ENCODE peak calls at places on chromosome 20, in six cellular contexts. One of them, this sample, is unnamed.

GRCh38 chr20:45685896-45686295 is 15.9 kb upstream of the WFDC11 start:
- DNase-seq in NCI-H1417 treated with DMSO at 0.1 percent for 48 hours: no peak
- DNase-seq in small intestine: peak; percentile 10
- DNase-seq in HEK293T: peak; percentile 39
- DNase-seq in CD4-positive, alpha-beta T cell: no peak
- DNase-seq in cardiac muscle cell: no peak
- DNase-seq in this sample: peak; percentile 57

GRCh38 chr20:53738039-53738944 is 144.7 kb upstream of the ZNF217 start:
- DNase-seq in NCI-H1417 treated with DMSO at 0.1 percent for 48 hours: no peak
- DNase-seq in small intestine: peak; percentile 92
- DNase-seq in HEK293T: peak; percentile 67
- DNase-seq in CD4-positive, alpha-beta T cell: no peak
- DNase-seq in cardiac muscle cell: peak; percentile 86
- DNase-seq in this sample: peak; percentile 94

GRCh38 chr20:44642203-44643153 is 9.0 kb downstream of the ADA start:
- DNase-seq in NCI-H1417 treated with DMSO at 0.1 percent for 48 hours: no peak
- DNase-seq in small intestine: peak; percentile 82
- DNase-seq in HEK293T: peak; percentile 44
- DNase-seq in CD4-positive, alpha-beta T cell: no peak
- DNase-seq in cardiac muscle cell: peak; percentile 69
- DNase-seq in this sample: peak; percentile 75

GRCh38 chr20:21503345-21503744 is 10.5 kb downstream of the NKX2-2 start:
- DNase-seq in NCI-H1417 treated with DMSO at 0.1 percent for 48 hours: no peak
- DNase-seq in small intestine: no peak
- DNase-seq in HEK293T: no peak
- DNase-seq in CD4-positive, alpha-beta T cell: no peak
- DNase-seq in cardiac muscle cell: no peak
- DNase-seq in this sample: no peak

GRCh38 chr20:50694379-50695143 is 3.2 kb upstream of the RIPOR3 start:
- DNase-seq in NCI-H1417 treated with DMSO at 0.1 percent for 48 hours: no peak
- DNase-seq in small intestine: no peak
- DNase-seq in HEK293T: no peak
- DNase-seq in CD4-positive, alpha-beta T cell: no peak
- DNase-seq in cardiac muscle cell: no peak
- DNase-seq in this sample: no peak

GRCh38 chr20:57941121-57941522 is 231.3 kb upstream of the PMEPA1 start:
- DNase-seq in NCI-H1417 treated with DMSO at 0.1 percent for 48 hours: no peak
- DNase-seq in small intestine: peak; percentile 48
- DNase-seq in HEK293T: no peak
- DNase-seq in CD4-positive, alpha-beta T cell: no peak
- DNase-seq in cardiac muscle cell: no peak
- DNase-seq in this sample: no peak

GRCh38 chr20:56368351-56369134 is 9.8 kb downstream of the FAM210B start:
- DNase-seq in NCI-H1417 treated with DMSO at 0.1 percent for 48 hours: no peak
- DNase-seq in small intestine: no peak
- DNase-seq in HEK293T: no peak
- DNase-seq in CD4-positive, alpha-beta T cell: no peak
- DNase-seq in cardiac muscle cell: no peak
- DNase-seq in this sample: peak; percentile 27

GRCh38 chr20:36471885-36472642 is 69.3 kb upstream of the MYL9 start:
- DNase-seq in NCI-H1417 treated with DMSO at 0.1 percent for 48 hours: no peak
- DNase-seq in small intestine: no peak
- DNase-seq in HEK293T: no peak
- DNase-seq in CD4-positive, alpha-beta T cell: no peak
- DNase-seq in cardiac muscle cell: no peak
- DNase-seq in this sample: no peak

GRCh38 chr20:32189691-32190607 is 17.6 kb downstream of the PLAGL2 start:
- DNase-seq in NCI-H1417 treated with DMSO at 0.1 percent for 48 hours: no peak
- DNase-seq in small intestine: peak; percentile 39
- DNase-seq in HEK293T: no peak
- DNase-seq in CD4-positive, alpha-beta T cell: peak; percentile 37
- DNase-seq in cardiac muscle cell: peak; percentile 70
- DNase-seq in this sample: peak; percentile 52

GRCh38 chr20:35907017-35907685 is 47.2 kb downstream of the SCAND1 start:
- DNase-seq in NCI-H1417 treated with DMSO at 0.1 percent for 48 hours: no peak
- DNase-seq in small intestine: no peak
- DNase-seq in HEK293T: no peak
- DNase-seq in CD4-positive, alpha-beta T cell: no peak
- DNase-seq in cardiac muscle cell: peak; percentile 7
- DNase-seq in this sample: no peak

GRCh38 chr20:10861619-10862018 is 187.8 kb upstream of the JAG1 start:
- DNase-seq in NCI-H1417 treated with DMSO at 0.1 percent for 48 hours: no peak
- DNase-seq in small intestine: peak; percentile 67
- DNase-seq in HEK293T: no peak
- DNase-seq in CD4-positive, alpha-beta T cell: no peak
- DNase-seq in cardiac muscle cell: no peak
- DNase-seq in this sample: peak; percentile 57

GRCh38 chr20:25191051-25191450 is 4.5 kb upstream of the ENTPD6 start:
- DNase-seq in NCI-H1417 treated with DMSO at 0.1 percent for 48 hours: no peak
- DNase-seq in small intestine: no peak
- DNase-seq in HEK293T: no peak
- DNase-seq in CD4-positive, alpha-beta T cell: no peak
- DNase-seq in cardiac muscle cell: no peak
- DNase-seq in this sample: no peak

This sample was measured in Caco-2.